ENCODE peak calls at places on chromosomes 12 and 14, in eight cellular contexts. X is dorsolateral prefrontal cortex, E is neural crest cell, D is nephron progenitor cell, A is lung, W is fibroblast of lung, R is HFFc6, C is WTC11. F is an unnamed sample.

GRCh38 chr12:12441051-12441807 is 84.4 kb downstream of the BORCS5 start:
- DNase-seq in X (no peak), E (no peak), D (no peak), A (no peak), W (no peak), R (no peak), C (no peak), F (no peak)

GRCh38 chr12:24748326-24748725 is 200.6 kb downstream of the BCAT1 start:
- DNase-seq in X (no peak), E (no peak), D (no peak), A (no peak), W (no peak), R (no peak), C (no peak), F (no peak)

GRCh38 chr14:21978184-21978998 is 304.8 kb upstream of the OR4E1 start:
- DNase-seq in X (no peak), E (peak; percentile 53), D (peak; percentile 68), A (peak; percentile 31), W (no peak), R (no peak), C (peak; percentile 67), F (no peak)

GRCh38 chr14:59274991-59275391 is 86.5 kb downstream of the DAAM1 start:
- DNase-seq in X (no peak), E (no peak), D (peak; percentile 45), A (peak; percentile 44), W (peak; percentile 57), R (no peak), C (no peak), F (no peak)

GRCh38 chr12:132774646-132775275 is 13.1 kb upstream of the ANKLE2 start:
- DNase-seq in X (peak; percentile 56), E (no peak), D (no peak), A (no peak), W (no peak), R (no peak), C (no peak), F (no peak)

GRCh38 chr12:57771271-57771872 is 533 bp downstream of the METTL1 start:
- DNase-seq in X (peak; percentile 86), E (peak; percentile 75), D (peak; percentile 88), A (peak; percentile 92), W (peak; percentile 90), R (peak; percentile 80), C (peak; percentile 93), F (no peak)

GRCh38 chr12:78229491-78230209 is 399.0 kb downstream of the NAV3 start:
- DNase-seq in X (no peak), E (peak; percentile 38), D (peak; percentile 49), A (no peak), W (peak; percentile 54), R (peak; percentile 55), C (peak; percentile 69), F (no peak)

GRCh38 chr14:95609398-95609990 is 74.6 kb downstream of the GLRX5 start:
- DNase-seq in X (no peak), E (peak; percentile 53), D (peak; percentile 66), A (no peak), W (no peak), R (peak; percentile 6), C (peak; percentile 75), F (no peak)

GRCh38 chr14:100610511-100611217 is 23.4 kb upstream of the BEGAIN start:
- DNase-seq in X (no peak), E (no peak), D (no peak), A (no peak), W (peak; percentile 25), R (peak; percentile 3), C (no peak), F (no peak)

GRCh38 chr14:100865682-100866591 is 37.6 kb downstream of the RTL1 start:
- DNase-seq in X (peak; percentile 24), E (no peak), D (no peak), A (no peak), W (no peak), R (no peak), C (no peak), F (no peak)

GRCh38 chr12:105462841-105463240 is 132.3 kb downstream of the C12orf75 start:
- DNase-seq in X (no peak), E (no peak), D (no peak), A (no peak), W (peak; percentile 80), R (peak; percentile 48), C (no peak), F (no peak)

GRCh38 chr12:124834822-124835221 is 28.8 kb downstream of the SCARB1 start:
- DNase-seq in X (no peak), E (no peak), D (no peak), A (no peak), W (no peak), R (no peak), C (no peak), F (no peak)

GRCh38 chr14:59811850-59812249 is 58.7 kb downstream of the RTN1 start:
- DNase-seq in X (no peak), E (no peak), D (no peak), A (no peak), W (no peak), R (no peak), C (no peak), F (no peak)

GRCh38 chr14:21263284-21264024 is 5.8 kb downstream of the HNRNPC start:
- DNase-seq in X (no peak), E (no peak), D (no peak), A (no peak), W (peak; percentile 76), R (no peak), C (no peak), F (no peak)

GRCh38 chr14:88228519-88229236 is 94.4 kb downstream of the KCNK10 start:
- DNase-seq in X (no peak), E (no peak), D (no peak), A (no peak), W (peak; percentile 8), R (no peak), C (no peak), F (no peak)

GRCh38 chr14:103003351-103003615 is 54.1 kb downstream of the CDC42BPB start:
- DNase-seq in X (no peak), E (no peak), D (no peak), A (no peak), W (no peak), R (no peak), C (no peak), F (no peak)

GRCh38 chr12:110279976-110280783 is 867 bp upstream of the ATP2A2 start:
- DNase-seq in X (no peak), E (no peak), D (no peak), A (peak; percentile 39), W (peak; percentile 52), R (no peak), C (peak; percentile 59), F (no peak)

GRCh38 chr12:107891967-107892366 is 117.5 kb downstream of the ASCL4 start:
- DNase-seq in X (no peak), E (no peak), D (no peak), A (no peak), W (no peak), R (no peak), C (no peak), F (no peak)

GRCh38 chr12:121534495-121535148 is 46.2 kb downstream of the KDM2B start:
- DNase-seq in X (no peak), E (no peak), D (no peak), A (no peak), W (no peak), R (no peak), C (peak; percentile 51), F (no peak)

GRCh38 chr14:64540208-64541202 is at the start of gene HSPA2:
- DNase-seq in X (peak; percentile 99), E (peak; percentile 93), D (peak; percentile 94), A (peak; percentile 99), W (peak; percentile 100), R (peak; percentile 99), C (peak; percentile 99), F (peak; percentile 94)

GRCh38 chr14:64542839-64543207 is 2.3 kb downstream of the HSPA2 start:
- DNase-seq in X (no peak), E (no peak), D (no peak), A (no peak), W (no peak), R (no peak), C (no peak), F (no peak)

GRCh38 chr14:64541971-64542838 is 1.7 kb downstream of the HSPA2 start:
- DNase-seq in X (no peak), E (no peak), D (no peak), A (no peak), W (no peak), R (no peak), C (no peak), F (no peak)

GRCh38 chr14:64539186-64539552 is 1.4 kb upstream of the HSPA2 start:
- DNase-seq in X (no peak), E (no peak), D (no peak), A (no peak), W (peak; percentile 45), R (no peak), C (no peak), F (no peak)

GRCh38 chr14:64541261-64541970 is 875 bp downstream of the HSPA2 start:
- DNase-seq in X (no peak), E (no peak), D (no peak), A (no peak), W (peak; percentile 18), R (no peak), C (no peak), F (no peak)
- TF ChIP-seq CTCF in X (no peak), E (no peak), D (no peak), A (no peak), W (no peak), R (no peak), C (no peak), F (no peak)

GRCh38 chr14:23057757-23058653 is 685 bp upstream of the CDH24 start:
- DNase-seq in X (peak; percentile 86), E (peak; percentile 96), D (peak; percentile 95), A (peak; percentile 88), W (peak; percentile 73), R (peak; percentile 65), C (peak; percentile 96), F (peak; percentile 93)
- TF ChIP-seq CTCF in X (peak; percentile 96), E (peak; percentile 97), D (peak; percentile 91), A (peak; percentile 91), W (peak; percentile 90), R (peak; percentile 99), C (peak; percentile 97), F (peak; percentile 99)

GRCh38 chr14:63904724-63905123 is 51.9 kb downstream of the SYNE2 start:
- DNase-seq in X (no peak), E (no peak), D (no peak), A (no peak), W (no peak), R (no peak), C (no peak), F (no peak)

GRCh38 chr14:63901434-63902085 is 48.8 kb downstream of the SYNE2 start:
- DNase-seq in X (no peak), E (no peak), D (no peak), A (no peak), W (peak; percentile 61), R (peak; percentile 4), C (no peak), F (no peak)

GRCh38 chr14:63905370-63905769 is 52.6 kb downstream of the SYNE2 start:
- DNase-seq in X (no peak), E (no peak), D (no peak), A (no peak), W (no peak), R (no peak), C (no peak), F (no peak)

GRCh38 chr14:63899953-63900352 is 47.1 kb downstream of the SYNE2 start:
- DNase-seq in X (no peak), E (no peak), D (no peak), A (no peak), W (no peak), R (no peak), C (no peak), F (no peak)

GRCh38 chr14:63902375-63902976 is 49.7 kb downstream of the SYNE2 start:
- DNase-seq in X (no peak), E (no peak), D (no peak), A (no peak), W (no peak), R (no peak), C (no peak), F (no peak)
- TF ChIP-seq CTCF in X (no peak), E (no peak), D (no peak), A (no peak), W (no peak), R (no peak), C (no peak), F (no peak)

GRCh38 chr12:50084775-50085614 is at the start of gene SMARCD1:
- DNase-seq in X (peak; percentile 95), E (peak; percentile 84), D (peak; percentile 90), A (peak; percentile 88), W (peak; percentile 91), R (peak; percentile 83), C (peak; percentile 96), F (peak; percentile 91)
- TF ChIP-seq CTCF in X (peak; percentile 72), E (peak; percentile 63), D (peak; percentile 29), A (peak; percentile 36), W (peak; percentile 57), R (peak; percentile 53), C (no peak), F (peak; percentile 46)

F was measured in type B pancreatic cell.